ENCODE peak calls at places on chromosomes 1 and 21, in six cellular contexts. Y is IMR-90, G is GM12878, M is K562, N is HepG2, F is A549. K is an unnamed sample.

GRCh38 chr1:54883349-54884102 is 3.5 kb downstream of the DHCR24 start:
- DNase-seq in N (peak), F (no peak), M (no peak), Y (peak), G (no peak), K (no peak)

GRCh38 chr1:60989745-60990718 is 92.3 kb upstream of the NFIA start:
- DNase-seq in F (no peak), Y (peak), M (peak), G (no peak), N (no peak), K (no peak)

GRCh38 chr21:22763442-22763841 is 1765.2 kb downstream of the NCAM2 start:
- DNase-seq in G (no peak), F (no peak), Y (no peak), M (no peak), N (no peak), K (no peak)

GRCh38 chr1:28577738-28578536 is 14.1 kb upstream of the RAB42 start:
- DNase-seq in M (peak), G (no peak), N (no peak), F (no peak), Y (no peak), K (no peak)

GRCh38 chr1:206851611-206852010 is 13.8 kb upstream of the IL20 start:
- DNase-seq in F (no peak), N (no peak), Y (peak), M (no peak), G (no peak), K (no peak)

GRCh38 chr1:212529211-212529731 is 79.3 kb upstream of the ATF3 start:
- DNase-seq in Y (peak), F (no peak), G (no peak), N (no peak), M (no peak), K (no peak)

GRCh38 chr1:222048030-222048632 is 306.2 kb upstream of the DUSP10 start:
- DNase-seq in N (no peak), M (no peak), F (no peak), Y (peak), G (peak), K (no peak)

GRCh38 chr1:175062339-175062738 is 5.3 kb upstream of the TNN start:
- DNase-seq in M (no peak), N (no peak), Y (no peak), F (no peak), G (no peak), K (no peak)

GRCh38 chr1:31069392-31069791 is 3.9 kb upstream of the PUM1 start:
- DNase-seq in M (no peak), G (no peak), N (no peak), F (no peak), Y (no peak), K (no peak)

GRCh38 chr1:75159154-75159553 is 25.0 kb downstream of the LHX8 start:
- DNase-seq in G (no peak), F (no peak), Y (no peak), M (no peak), N (no peak), K (no peak)

GRCh38 chr1:12140676-12141532 is 25.9 kb upstream of the TNFRSF1B start:
- DNase-seq in G (no peak), F (no peak), M (no peak), N (no peak), Y (no peak), K (no peak)

GRCh38 chr1:203091761-203092330 is 6.0 kb upstream of the MYOG start:
- DNase-seq in Y (no peak), G (no peak), F (no peak), N (no peak), M (no peak), K (no peak)

GRCh38 chr1:119947468-119947867 is 51.2 kb upstream of the ADAM30 start:
- DNase-seq in G (no peak), Y (peak), M (no peak), N (no peak), F (no peak), K (no peak)

GRCh38 chr1:68319907-68320306 is 87.6 kb upstream of the WLS start:
- DNase-seq in M (no peak), Y (no peak), N (no peak), F (no peak), G (no peak), K (no peak)

GRCh38 chr21:33940846-33941245 is 25.2 kb upstream of the ATP5PO start:
- DNase-seq in Y (peak), N (no peak), M (peak), F (no peak), G (no peak), K (no peak)

GRCh38 chr1:36108314-36108713 is 16.7 kb downstream of the COL8A2 start:
- DNase-seq in F (no peak), G (no peak), Y (no peak), M (no peak), N (no peak), K (no peak)

GRCh38 chr1:112803906-112804762 is 89.0 kb upstream of the PPM1J start:
- DNase-seq in M (peak), N (peak), G (peak), F (peak), Y (peak), K (peak)

GRCh38 chr1:112793631-112794565 is 78.8 kb upstream of the PPM1J start:
- DNase-seq in Y (no peak), F (no peak), M (no peak), G (no peak), N (no peak), K (no peak)

GRCh38 chr1:112794654-112795239 is 79.6 kb upstream of the PPM1J start:
- DNase-seq in Y (no peak), N (no peak), M (peak), F (no peak), G (no peak), K (no peak)

GRCh38 chr1:112797221-112797620 is 82.1 kb upstream of the PPM1J start:
- DNase-seq in G (no peak), Y (peak), N (no peak), M (no peak), F (no peak), K (no peak)

GRCh38 chr1:112798293-112798692 is 83.2 kb upstream of the PPM1J start:
- DNase-seq in N (no peak), Y (no peak), G (no peak), M (no peak), F (no peak), K (no peak)
- TF ChIP-seq BHLHE40 in N (no peak), Y (no peak), G (no peak), M (no peak), F (no peak), K (no peak)

GRCh38 chr1:1778827-1779675 is 781 bp upstream of the NADK start:
- DNase-seq in M (peak), N (peak), G (peak), F (no peak), Y (no peak), K (peak)
- TF ChIP-seq BHLHE40 in M (no peak), N (no peak), G (peak), F (no peak), Y (no peak), K (no peak)

GRCh38 chr1:84253041-84253440 is 48.5 kb upstream of the SAMD13 start:
- DNase-seq in Y (peak), M (no peak), F (peak), G (no peak), N (no peak), K (no peak)

GRCh38 chr1:84246228-84246627 is 55.3 kb upstream of the SAMD13 start:
- DNase-seq in Y (no peak), G (no peak), N (no peak), M (no peak), F (no peak), K (no peak)

GRCh38 chr1:84250668-84251067 is 50.8 kb upstream of the SAMD13 start:
- DNase-seq in G (no peak), M (no peak), N (no peak), Y (no peak), F (no peak), K (no peak)

GRCh38 chr1:84245566-84245965 is 55.9 kb upstream of the SAMD13 start:
- DNase-seq in Y (no peak), M (no peak), N (no peak), F (no peak), G (no peak), K (no peak)

GRCh38 chr1:84247425-84248220 is 53.9 kb upstream of the SAMD13 start:
- DNase-seq in N (no peak), M (peak), G (no peak), Y (peak), F (peak), K (peak)
- TF ChIP-seq BHLHE40 in N (no peak), M (no peak), G (no peak), Y (peak), F (no peak), K (no peak)

DNA sequence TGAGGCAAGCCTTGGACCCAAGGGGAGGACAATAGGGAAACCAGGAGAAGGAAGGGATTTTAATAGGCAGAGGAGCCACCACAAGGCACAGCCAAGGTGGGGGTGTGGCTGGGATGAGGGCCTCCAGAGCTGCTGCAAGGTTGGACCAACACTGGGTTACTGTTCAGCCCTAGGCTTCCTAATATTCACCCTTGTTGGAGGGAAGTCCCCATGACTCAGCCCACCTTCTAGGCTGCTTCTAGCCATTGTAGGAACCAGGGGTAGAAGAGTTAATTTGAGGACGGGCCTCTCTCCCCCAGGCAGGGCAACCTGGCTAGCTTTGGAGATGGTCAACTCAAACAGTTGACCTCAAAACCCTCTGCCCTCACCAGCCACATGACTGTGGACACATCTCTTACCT is 59.5 kb downstream of the KCNN3 start:
- DNase-seq in Y (no peak), F (no peak), N (no peak), M (no peak), G (no peak), K (no peak)
- TF ChIP-seq BHLHE40 in Y (no peak), F (no peak), N (no peak), M (no peak), G (no peak), K (no peak)

GRCh38 chr1:245917403-245917802 is 589.7 kb downstream of the SMYD3 start:
- DNase-seq in F (no peak), M (no peak), Y (no peak), G (no peak), N (no peak), K (no peak)

GRCh38 chr1:245921417-245921816 is 585.7 kb downstream of the SMYD3 start:
- DNase-seq in G (no peak), F (no peak), M (no peak), Y (no peak), N (no peak), K (no peak)

GRCh38 chr1:245915406-245915805 is 591.7 kb downstream of the SMYD3 start:
- DNase-seq in F (no peak), M (no peak), G (no peak), Y (no peak), N (no peak), K (no peak)

DNA sequence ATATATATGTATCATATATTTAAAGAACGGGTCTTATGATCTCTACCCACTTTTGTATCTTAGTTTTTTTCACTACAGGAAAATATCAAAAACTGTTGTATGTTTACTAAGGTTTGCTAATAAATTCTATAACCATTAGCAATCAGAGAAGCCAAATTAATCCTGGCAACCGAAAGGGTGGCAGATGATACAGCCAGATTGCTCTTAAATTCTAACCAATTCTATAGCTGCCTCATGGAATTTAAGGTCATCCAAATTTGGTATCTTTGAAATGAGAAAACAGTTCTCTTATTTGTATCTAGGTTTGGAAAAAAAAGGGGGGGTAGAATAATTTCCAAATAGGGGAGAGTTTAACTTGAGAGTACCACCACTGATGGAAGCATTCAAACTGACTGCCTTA is 591.2 kb downstream of the SMYD3 start:
- DNase-seq in M (no peak), N (no peak), Y (no peak), F (no peak), G (no peak), K (no peak)
- TF ChIP-seq BHLHE40 in M (no peak), N (no peak), Y (no peak), F (no peak), G (no peak), K (no peak)